ENCODE peak calls at places on chromosomes 12 and 14, in eight cellular contexts. J is GM12878, I is HCT116, B is GM23338, A is MM.1S, G is neural progenitor cell, K is endothelial cell of umbilical vein, Z is GM23248. F is an unnamed sample.

GRCh38 chr12:57227315-57228115 is 2.0 kb upstream of the SHMT2 start:
- DNase-seq in Z (peak; percentile 56), K (no peak), G (no peak), B (peak; percentile 65), A (no peak), J (no peak), I (no peak), F (no peak)

GRCh38 chr14:24840204-24840893 is 206.4 kb upstream of the GZMB start:
- DNase-seq in Z (no peak), B (no peak), K (no peak), A (no peak), I (no peak), J (no peak), G (peak; percentile 18), F (no peak)

GRCh38 chr12:286531-287300 is 24.1 kb upstream of the SLC6A13 start:
- DNase-seq in J (no peak), Z (no peak), K (no peak), G (no peak), I (no peak), B (no peak), A (no peak), F (no peak)

GRCh38 chr12:56629459-56630179 is 507 bp downstream of the BAZ2A start:
- DNase-seq in I (no peak), K (peak; percentile 21), B (peak; percentile 34), G (peak; percentile 34), Z (peak; percentile 66), J (no peak), A (peak; percentile 22), F (peak; percentile 40)

GRCh38 chr12:124004233-124004875 is 31.3 kb downstream of the ZNF664 start:
- DNase-seq in B (no peak), I (no peak), J (no peak), Z (no peak), G (no peak), K (no peak), A (no peak), F (no peak)

GRCh38 chr14:67464377-67464776 is 24.1 kb downstream of the TMEM229B start:
- DNase-seq in I (no peak), B (no peak), J (no peak), K (no peak), Z (no peak), G (no peak), A (no peak), F (no peak)

GRCh38 chr14:81633496-81633895 is 99.8 kb upstream of the SEL1L start:
- DNase-seq in G (no peak), K (no peak), B (no peak), J (no peak), Z (no peak), I (no peak), A (no peak), F (no peak)

GRCh38 chr12:72207756-72208155 is 64.4 kb upstream of the TRHDE start:
- DNase-seq in G (no peak), B (no peak), J (no peak), A (no peak), Z (no peak), K (no peak), I (no peak), F (no peak)

GRCh38 chr12:82299617-82300016 is 58.6 kb downstream of the CCDC59 start:
- DNase-seq in G (no peak), B (peak; percentile 52), I (no peak), Z (peak; percentile 28), K (no peak), J (no peak), A (no peak), F (peak; percentile 62)

GRCh38 chr12:131111446-131111845 is 157.7 kb downstream of the ADGRD1 start:
- DNase-seq in K (no peak), G (no peak), B (no peak), J (no peak), Z (no peak), A (no peak), I (no peak), F (no peak)

GRCh38 chr12:88553941-88554658 is 26.2 kb downstream of the KITLG start:
- DNase-seq in Z (peak; percentile 83), J (no peak), G (peak; percentile 36), A (no peak), K (peak; percentile 87), I (peak; percentile 49), B (no peak), F (no peak)

GRCh38 chr14:34243401-34243800 is 218.6 kb downstream of the SPTSSA start:
- DNase-seq in Z (no peak), I (no peak), G (no peak), A (no peak), J (no peak), K (no peak), B (no peak), F (no peak)

GRCh38 chr12:12892670-12893290 is 1.4 kb downstream of the GPRC5A start:
- DNase-seq in Z (no peak), K (no peak), A (no peak), J (no peak), I (no peak), B (peak; percentile 33), G (no peak), F (no peak)

GRCh38 chr12:96399919-96400630 is at the start of gene CDK17:
- DNase-seq in J (no peak), B (peak; percentile 75), K (peak; percentile 83), A (peak; percentile 87), G (peak; percentile 91), I (peak; percentile 50), Z (peak; percentile 94), F (peak; percentile 93)

GRCh38 chr12:114670257-114670955 is 13.6 kb downstream of the TBX3 start:
- DNase-seq in Z (peak; percentile 30), I (no peak), G (no peak), B (peak; percentile 6), A (no peak), J (no peak), K (peak; percentile 20), F (no peak)

GRCh38 chr14:100684154-100684553 is 42.5 kb upstream of the DLK1 start:
- DNase-seq in B (no peak), I (no peak), A (no peak), K (no peak), J (no peak), G (no peak), Z (no peak), F (no peak)

GRCh38 chr12:6307521-6307920 is 3.0 kb upstream of the PLEKHG6 start:
- DNase-seq in K (no peak), A (no peak), J (no peak), B (no peak), Z (no peak), I (no peak), G (no peak), F (no peak)

GRCh38 chr12:88142610-88142991 is 494 bp downstream of the TMTC3 start:
- DNase-seq in B (peak; percentile 51), G (peak; percentile 40), J (no peak), Z (no peak), I (no peak), A (peak; percentile 34), K (no peak), F (peak; percentile 39)

GRCh38 chr14:76715927-76716200 is 45.4 kb upstream of the VASH1 start:
- DNase-seq in B (no peak), K (no peak), G (no peak), A (no peak), I (no peak), Z (no peak), J (no peak), F (no peak)
- H3K27ac ChIP-seq in B (no peak overlapping the region), K (no peak overlapping the region), G (no peak overlapping the region), A (no peak overlapping the region), I (no peak overlapping the region), Z (no peak overlapping the region), J (no peak overlapping the region), F (no peak overlapping the region)

GRCh38 chr12:106246891-106247730 is 709 bp downstream of the CKAP4 start:
- DNase-seq in K (peak; percentile 65), A (peak; percentile 59), G (peak; percentile 93), Z (peak; percentile 89), B (peak; percentile 56), J (no peak), I (no peak), F (peak; percentile 79)
- H2AFZ ChIP-seq in K (no peak overlapping the region), A (peak overlapping the region; percentile 68), G (peak overlapping the region; percentile 58), Z (peak overlapping the region; percentile 0), B (peak overlapping the region; percentile 56), J (peak overlapping the region; percentile 67), I (no peak overlapping the region), F (peak overlapping the region; percentile 79)

DNA sequence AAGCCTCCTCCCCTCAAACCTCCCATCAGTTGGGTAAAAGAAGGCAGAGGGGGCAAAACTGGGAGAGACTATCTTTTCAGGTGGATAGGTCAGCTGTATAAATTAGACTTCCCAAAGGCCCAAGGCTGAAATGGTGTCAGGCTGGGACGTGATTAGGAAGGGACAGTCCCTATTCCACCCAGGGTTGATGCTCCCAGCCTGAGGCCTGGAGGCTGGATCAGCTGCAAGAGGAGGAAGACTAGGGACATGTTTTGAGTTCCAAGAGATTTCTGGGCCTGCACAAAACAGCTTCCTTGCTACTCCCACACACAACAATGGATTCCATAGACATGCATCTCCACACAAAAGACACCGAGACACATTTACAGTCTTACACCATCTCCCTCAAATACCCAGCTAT is 3.5 kb downstream of the JPH4 start:
- DNase-seq in J (no peak), B (no peak), I (no peak), A (no peak), G (no peak), Z (no peak), K (no peak), F (no peak)
- TF ChIP-seq EZH2 in J (no peak), B (no peak), I (no peak), A (no peak), G (no peak), Z (no peak), K (no peak), F (no peak)

DNA sequence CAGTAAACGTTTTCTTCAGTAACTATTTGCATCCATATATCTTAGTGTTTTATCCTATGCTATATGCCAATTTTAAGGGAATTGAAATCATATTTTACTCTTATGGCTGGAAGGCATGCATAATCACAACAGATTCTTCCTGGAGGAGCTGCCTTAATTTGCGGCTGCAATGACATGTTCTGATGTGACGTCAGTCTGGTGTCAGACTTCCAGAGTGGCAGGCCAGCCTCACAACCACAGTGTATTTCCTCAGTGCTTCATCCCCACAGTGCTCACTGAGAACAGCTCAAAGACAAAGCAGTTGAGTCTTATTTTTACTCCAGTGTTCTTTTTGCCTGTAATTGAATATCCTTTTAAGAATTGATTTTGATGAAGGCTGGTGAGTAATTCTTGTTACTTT is 107.1 kb downstream of the PLEKHA5 start:
- DNase-seq in G (no peak), I (no peak), J (no peak), Z (peak; percentile 42), K (no peak), A (no peak), B (no peak), F (no peak)
- H3K27ac ChIP-seq in G (no peak overlapping the region), I (no peak overlapping the region), J (no peak overlapping the region), Z (no peak overlapping the region), K (no peak overlapping the region), A (no peak overlapping the region), B (no peak overlapping the region), F (no peak overlapping the region)

F was measured in hepatocyte.